ENCODE peak calls at places on chromosomes 5 and 9, in five cellular contexts. J is ovary, G is OCI-LY7, Q is HEK293T, V is GM04503. I is an unnamed sample.
A peak's percentile ranks its signal among the peaks of the same experiment; 100 is the strongest.

GRCh38 chr9:36575411-36575882 is 2.8 kb downstream of the MELK start:
- DNase-seq in V (no peak), J (no peak), Q (no peak), G (no peak), I (no peak)

GRCh38 chr5:154478224-154478565 is at the start of gene HAND1:
- DNase-seq in J (peak; percentile 33), G (no peak), V (no peak), Q (peak; percentile 70), I (no peak)

GRCh38 chr5:94544031-94544650 is 74.3 kb downstream of the KIAA0825 start:
- DNase-seq in V (peak; percentile 13), G (no peak), Q (no peak), J (no peak), I (no peak)

GRCh38 chr5:122091942-122092600 is 14.0 kb upstream of the LOX start:
- DNase-seq in Q (peak; percentile 34), V (no peak), G (no peak), J (no peak), I (no peak)

GRCh38 chr5:158819840-158820620 is 279.7 kb downstream of the EBF1 start:
- DNase-seq in V (no peak), G (peak; percentile 52), Q (no peak), J (no peak), I (no peak)

GRCh38 chr9:129174724-129175514 is 3.1 kb downstream of the IER5L start:
- DNase-seq in J (peak; percentile 93), V (peak; percentile 76), Q (peak; percentile 70), G (peak; percentile 51), I (peak; percentile 83)

GRCh38 chr5:14110680-14111079 is 32.5 kb upstream of the TRIO start:
- DNase-seq in J (no peak), G (no peak), V (peak; percentile 90), Q (no peak), I (no peak)

GRCh38 chr5:132753135-132753987 is 6.1 kb downstream of the CCNI2 start:
- DNase-seq in G (no peak), Q (peak; percentile 30), V (no peak), J (no peak), I (no peak)

GRCh38 chr5:63961125-63961597 is 1.1 kb downstream of the HTR1A start:
- DNase-seq in V (no peak), J (no peak), G (no peak), Q (no peak), I (no peak)

GRCh38 chr5:138408023-138408422 is 30.8 kb upstream of the REEP2 start:
- DNase-seq in V (no peak), J (no peak), G (peak; percentile 4), Q (no peak), I (no peak)

GRCh38 chr9:110918316-110919054 is 119.8 kb downstream of the LPAR1 start:
- DNase-seq in Q (no peak), V (no peak), J (no peak), G (no peak), I (no peak)

GRCh38 chr5:52497133-52497693 is 290.5 kb upstream of the ITGA1 start:
- DNase-seq in G (no peak), V (no peak), J (no peak), Q (no peak), I (no peak)

GRCh38 chr5:125394661-125395280 is 648.3 kb upstream of the ZNF608 start:
- DNase-seq in J (no peak), V (no peak), G (no peak), Q (no peak), I (no peak)

GRCh38 chr5:159412284-159413046 is 82.2 kb upstream of the IL12B start:
- DNase-seq in V (no peak), G (peak; percentile 30), J (no peak), Q (no peak), I (no peak)

GRCh38 chr9:113155911-113156559 is 5.2 kb downstream of the SLC31A2 start:
- DNase-seq in G (no peak), Q (no peak), V (no peak), J (no peak), I (peak; percentile 45)

GRCh38 chr5:74761241-74761640 is 5.7 kb downstream of the GFM2 start:
- DNase-seq in V (no peak), G (no peak), Q (no peak), J (no peak), I (no peak)

GRCh38 chr9:4666042-4666699 is at the start of gene SPATA6L:
- DNase-seq in J (peak; percentile 70), V (no peak), Q (no peak), G (no peak), I (no peak)

GRCh38 chr5:41908374-41909079 is 4.4 kb downstream of the RIMOC1 start:
- DNase-seq in J (no peak), G (no peak), V (peak; percentile 38), Q (no peak), I (no peak)

GRCh38 chr9:1231998-1232919 is 182.1 kb downstream of the DMRT2 start:
- DNase-seq in J (no peak), Q (no peak), V (peak; percentile 80), G (no peak), I (no peak)

GRCh38 chr5:50967388-50968039 is 301.1 kb downstream of the PARP8 start:
- DNase-seq in V (no peak), J (no peak), G (no peak), Q (no peak), I (no peak)

GRCh38 chr5:132221781-132222648 is 5.6 kb downstream of the P4HA2 start:
- DNase-seq in V (peak; percentile 60), J (peak; percentile 71), Q (no peak), G (no peak), I (no peak)

GRCh38 chr9:96618209-96619108 is 1.2 kb downstream of the CDC14B start:
- DNase-seq in J (peak; percentile 32), G (no peak), Q (peak; percentile 38), V (no peak), I (no peak)

GRCh38 chr5:154199263-154199662 is 8.7 kb downstream of the GALNT10 start:
- DNase-seq in G (no peak), V (no peak), J (no peak), Q (no peak), I (peak; percentile 43)

GRCh38 chr9:30075451-30076199 is 2308.8 kb upstream of the ACO1 start:
- DNase-seq in G (no peak), J (no peak), Q (no peak), V (no peak), I (no peak)

GRCh38 chr5:151787817-151788216 is 16.1 kb downstream of the G3BP1 start:
- DNase-seq in J (no peak), V (no peak), Q (no peak), G (no peak), I (no peak)

GRCh38 chr9:69140123-69140741 is 33.8 kb upstream of the TJP2 start:
- DNase-seq in G (no peak), J (no peak), Q (no peak), V (no peak), I (no peak)

GRCh38 chr9:18796871-18797270 is 236.1 kb downstream of the SAXO1 start:
- DNase-seq in J (no peak), V (no peak), G (no peak), Q (no peak), I (no peak)

I was measured in K562.